ENCODE peak calls at places on chromosome 4, in eight cellular contexts. N, R, C, K, Q, T, H and B are unnamed samples.

GRCh38 chr4:53015681-53016080 is 153.6 kb downstream of the RASL11B start:
- DNase-seq in N (peak; percentile 31), R (peak; percentile 43), C (peak; percentile 53), K (no peak), Q (peak; percentile 75), T (peak; percentile 76), H (no peak), B (peak; percentile 6)

GRCh38 chr4:117664706-117665444 is 369.4 kb upstream of the NDST3 start:
- DNase-seq in N (peak; percentile 36), R (no peak), C (peak; percentile 28), K (no peak), Q (no peak), T (no peak), H (no peak), B (no peak)

GRCh38 chr4:177041356-177041755 is 248.6 kb upstream of the VEGFC start:
- DNase-seq in N (peak; percentile 31), R (no peak), C (no peak), K (no peak), Q (no peak), T (no peak), H (no peak), B (no peak)

GRCh38 chr4:152265149-152265621 is 270.7 kb downstream of the FBXW7 start:
- DNase-seq in N (peak; percentile 86), R (no peak), C (peak; percentile 94), K (no peak), Q (no peak), T (no peak), H (peak; percentile 39), B (no peak)

GRCh38 chr4:4480685-4481393 is 61.0 kb downstream of the STX18 start:
- DNase-seq in N (no peak), R (no peak), C (no peak), K (no peak), Q (peak; percentile 13), T (no peak), H (no peak), B (no peak)

GRCh38 chr4:42519803-42520417 is 122.6 kb downstream of the SHISA3 start:
- DNase-seq in N (peak; percentile 12), R (peak; percentile 66), C (peak; percentile 81), K (no peak), Q (peak; percentile 66), T (peak; percentile 57), H (peak; percentile 57), B (peak; percentile 68)

GRCh38 chr4:76308548-76308947 is 2.0 kb downstream of the STBD1 start:
- DNase-seq in N (no peak), R (peak; percentile 51), C (no peak), K (no peak), Q (peak; percentile 94), T (peak; percentile 27), H (peak; percentile 49), B (peak; percentile 83)

GRCh38 chr4:60822986-60823385 is 377.1 kb upstream of the ADGRL3 start:
- DNase-seq in N (no peak), R (no peak), C (no peak), K (no peak), Q (no peak), T (no peak), H (no peak), B (no peak)

GRCh38 chr4:61890321-61890720 is 690.2 kb downstream of the ADGRL3 start:
- DNase-seq in N (no peak), R (no peak), C (no peak), K (no peak), Q (no peak), T (no peak), H (no peak), B (no peak)

GRCh38 chr4:180925800-180926199 is 1317.4 kb upstream of the TENM3 start:
- DNase-seq in N (peak; percentile 42), R (no peak), C (peak; percentile 65), K (no peak), Q (no peak), T (no peak), H (no peak), B (no peak)

GRCh38 chr4:87122252-87122651 is 98.2 kb downstream of the KLHL8 start:
- DNase-seq in N (no peak), R (no peak), C (no peak), K (no peak), Q (no peak), T (no peak), H (no peak), B (no peak)

DNA sequence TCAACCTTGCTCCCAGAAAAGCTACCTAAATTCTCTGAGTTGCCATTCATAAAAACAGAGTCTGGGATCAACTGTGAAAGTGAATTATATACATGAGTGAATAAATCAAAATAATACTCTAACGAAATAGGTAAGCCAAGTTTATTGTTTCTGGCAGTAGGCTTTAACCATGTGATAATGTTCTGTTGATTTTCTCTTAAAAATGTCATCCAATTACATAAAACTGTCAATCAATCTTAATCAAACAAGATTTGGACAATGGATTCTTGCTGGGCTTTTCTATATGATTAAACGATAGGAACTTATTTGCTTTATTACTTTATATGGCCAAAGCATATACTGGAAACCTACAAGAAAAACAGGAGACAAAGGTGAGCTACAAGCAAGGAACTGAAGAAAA is 148.8 kb downstream of the INPP4B start:
- DNase-seq in N (no peak), R (no peak), C (peak; percentile 47), K (no peak), Q (no peak), T (no peak), H (no peak), B (no peak)
- H3K27ac ChIP-seq in N (no peak overlapping the region), R (no peak overlapping the region), C (peak overlapping the region; percentile 10), K (no peak overlapping the region), Q (no peak overlapping the region), T (no peak overlapping the region), H (no peak overlapping the region), B (no peak overlapping the region)

DNA sequence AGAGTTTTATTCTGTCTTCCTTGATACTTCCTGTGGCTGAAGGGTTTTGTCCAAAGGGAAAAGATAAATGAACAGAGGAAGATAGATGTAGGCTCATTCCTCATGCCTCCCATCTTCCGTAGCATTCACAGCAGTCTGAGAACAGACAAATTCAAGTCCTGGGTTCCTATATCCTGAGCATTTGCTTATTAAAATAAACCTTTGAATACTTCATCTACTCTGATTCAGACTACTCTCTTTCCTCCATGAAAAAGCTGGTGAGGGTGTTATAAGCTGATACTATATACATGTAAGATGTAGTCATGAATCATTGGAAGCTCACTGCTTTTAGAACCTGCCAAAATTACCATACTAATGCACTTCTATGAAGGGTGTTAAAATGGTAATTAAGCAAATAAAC is 61.2 kb downstream of the GAB1 start:
- DNase-seq in N (no peak), R (no peak), C (no peak), K (no peak), Q (no peak), T (no peak), H (no peak), B (no peak)
- H3K4me3 ChIP-seq in N (no peak overlapping the region), R (no peak overlapping the region), C (no peak overlapping the region), K (no peak overlapping the region), Q (no peak overlapping the region), T (no peak overlapping the region), H (no peak overlapping the region), B (no peak overlapping the region)

GRCh38 chr4:183241322-183241640 is 78.8 kb downstream of the CLDN22 start:
- DNase-seq in N (peak; percentile 85), R (peak; percentile 26), C (peak; percentile 86), K (no peak), Q (no peak), T (no peak), H (no peak), B (no peak)
- H3K27ac ChIP-seq in N (peak overlapping the region; percentile 55), R (peak overlapping the region; percentile 82), C (peak overlapping the region; percentile 60), K (no peak overlapping the region), Q (no peak overlapping the region), T (no peak overlapping the region), H (peak overlapping the region; percentile 49), B (no peak overlapping the region)

DNA sequence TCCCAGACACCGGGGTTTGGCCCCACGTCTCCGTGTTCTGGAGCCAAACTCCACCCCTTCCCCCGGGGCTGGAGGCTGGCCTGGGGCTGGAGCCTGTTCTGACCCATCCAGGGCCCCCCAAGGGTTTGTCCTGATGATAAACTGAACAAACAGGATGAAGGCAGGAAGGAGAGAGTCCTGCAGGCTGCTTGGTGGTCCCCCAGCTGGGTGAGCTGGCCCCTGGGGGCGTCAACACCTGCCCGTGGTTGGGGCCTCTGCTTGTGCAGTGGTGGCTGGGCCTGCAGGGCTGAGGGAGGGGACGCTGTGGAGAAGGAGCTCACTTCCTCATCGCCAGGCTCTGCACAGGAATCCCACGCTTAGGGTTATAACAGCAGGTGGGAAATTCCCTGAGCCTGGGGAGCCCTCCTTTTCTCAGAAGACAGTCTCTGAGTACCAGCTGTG is 2.3 kb downstream of the SH3TC1 start:
- DNase-seq in N (no peak), R (no peak), C (no peak), K (peak; percentile 89), Q (no peak), T (no peak), H (no peak), B (no peak)
- H3K4me3 ChIP-seq in N (no peak overlapping the region), R (no peak overlapping the region), C (no peak overlapping the region), K (peak overlapping the region; percentile 58), Q (no peak overlapping the region), T (no peak overlapping the region), H (peak overlapping the region; percentile 44), B (no peak overlapping the region)

GRCh38 chr4:188012546-188012945 is 17.0 kb downstream of the ZFP42 start:
- DNase-seq in N (no peak), R (no peak), C (no peak), K (no peak), Q (no peak), T (no peak), H (no peak), B (no peak)
- H3K27ac ChIP-seq in N (no peak overlapping the region), R (no peak overlapping the region), C (no peak overlapping the region), K (no peak overlapping the region), Q (no peak overlapping the region), T (no peak overlapping the region), H (no peak overlapping the region), B (no peak overlapping the region)

DNA sequence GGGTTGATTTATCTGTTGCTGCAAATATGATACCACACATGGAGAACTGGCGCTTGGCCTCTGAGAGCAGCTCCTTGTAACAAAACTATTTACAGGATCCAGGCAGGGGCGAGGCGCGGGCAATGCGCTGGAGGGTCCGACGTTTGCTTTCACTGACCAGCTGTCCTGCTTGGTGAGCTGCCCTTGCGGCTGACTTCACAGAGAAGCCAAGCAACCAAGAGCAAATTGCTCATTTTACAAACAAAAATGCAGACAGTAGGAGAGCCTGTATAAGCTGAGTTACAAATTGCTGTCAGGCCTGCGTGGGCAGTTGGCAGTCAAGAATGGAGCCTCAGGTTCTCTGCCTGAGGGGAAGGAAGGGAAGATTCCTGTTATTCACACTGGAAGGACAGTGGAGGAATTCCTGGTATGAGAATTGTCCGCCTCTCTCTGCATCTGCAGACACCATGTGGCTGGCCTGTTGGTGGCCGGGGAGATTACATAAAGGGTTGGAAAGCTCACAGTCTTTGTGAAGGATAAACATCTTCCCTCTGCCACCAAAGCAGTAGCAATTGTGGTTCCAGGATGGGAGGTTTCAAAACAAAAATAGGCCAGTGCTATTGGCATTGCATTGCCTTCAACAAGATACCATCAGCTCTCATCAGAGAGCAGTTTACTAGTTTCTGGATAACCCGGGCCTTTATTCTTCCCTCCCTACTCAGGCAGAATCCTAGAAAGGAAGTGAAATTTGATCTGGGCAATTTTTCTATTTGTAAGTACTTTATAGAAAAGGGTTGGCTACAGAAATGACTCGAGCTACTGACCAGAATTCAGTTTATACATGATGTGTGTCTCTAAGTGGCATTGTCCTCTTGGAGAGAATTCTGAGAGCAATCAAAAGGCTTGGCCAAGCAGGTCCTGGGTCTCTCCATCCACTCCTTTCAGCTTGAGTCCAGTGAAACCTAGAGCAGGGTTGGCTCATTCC is 192.4 kb upstream of the LEF1 start:
- DNase-seq in N (peak; percentile 97), R (no peak), C (peak; percentile 4), K (no peak), Q (peak; percentile 23), T (no peak), H (no peak), B (no peak)
- H3K4me3 ChIP-seq in N (peak overlapping the region; percentile 5), R (no peak overlapping the region), C (no peak overlapping the region), K (no peak overlapping the region), Q (no peak overlapping the region), T (no peak overlapping the region), H (no peak overlapping the region), B (no peak overlapping the region)